ENCODE peak calls at places on chromosomes 12 and 14, in five cellular contexts. L is gastrocnemius medialis, P is AG10803, S is body of pancreas, Y is OCI-LY7. N is an unnamed sample.

GRCh38 chr14:94601961-94602391 is 10.2 kb upstream of the SERPINA3 start:
- DNase-seq in P (peak), L (peak), Y (no peak), S (no peak), N (peak)

GRCh38 chr14:100864960-100865681 is 38.4 kb downstream of the RTL1 start:
- DNase-seq in P (peak), L (no peak), Y (no peak), S (no peak), N (no peak)

GRCh38 chr12:109766251-109766778 is 52.7 kb downstream of the FAM222A start:
- DNase-seq in S (no peak), L (no peak), Y (no peak), P (no peak), N (peak)

GRCh38 chr14:65357091-65357490 is 55.4 kb upstream of the FUT8 start:
- DNase-seq in L (no peak), S (no peak), P (peak), Y (peak), N (no peak)

GRCh38 chr14:71682337-71682736 is 249.9 kb upstream of the RGS6 start:
- DNase-seq in P (peak), S (no peak), L (no peak), Y (no peak), N (no peak)

GRCh38 chr14:64218344-64219240 is 75.6 kb downstream of the ESR2 start:
- DNase-seq in L (peak), P (no peak), S (peak), Y (no peak), N (peak)

GRCh38 chr14:59292028-59292427 is 103.6 kb downstream of the DAAM1 start:
- DNase-seq in Y (no peak), P (no peak), S (no peak), L (no peak), N (no peak)

GRCh38 chr12:75848533-75848932 is 183.0 kb downstream of the PHLDA1 start:
- DNase-seq in P (no peak), S (no peak), Y (no peak), L (no peak), N (no peak)

GRCh38 chr12:47829584-47829983 is 9.9 kb upstream of the HDAC7 start:
- DNase-seq in P (no peak), S (no peak), L (no peak), Y (no peak), N (no peak)

GRCh38 chr14:58639842-58640484 is 2.2 kb downstream of the DACT1 start:
- DNase-seq in P (peak), Y (peak), L (no peak), S (no peak), N (no peak)

GRCh38 chr12:43396671-43397070 is 155.3 kb downstream of the ADAMTS20 start:
- DNase-seq in Y (no peak), P (no peak), L (no peak), S (no peak), N (no peak)

GRCh38 chr14:90546767-90547166 is 149.9 kb downstream of the CALM1 start:
- DNase-seq in L (no peak), S (no peak), P (no peak), Y (no peak), N (no peak)

GRCh38 chr14:77607741-77608302 is 8.6 kb downstream of the SPTLC2 start:
- DNase-seq in P (no peak), Y (no peak), L (no peak), S (no peak), N (no peak)

GRCh38 chr12:28177461-28177860 is 12.8 kb upstream of the CCDC91 start:
- DNase-seq in P (no peak), S (no peak), L (no peak), Y (no peak), N (no peak)

GRCh38 chr14:51978566-51979398 is 10.6 kb upstream of the RTRAF start:
- DNase-seq in Y (peak), P (peak), S (peak), L (peak), N (peak)

GRCh38 chr14:59897757-59898383 is 22.1 kb upstream of the LRRC9 start:
- DNase-seq in L (no peak), S (peak), P (no peak), Y (peak), N (peak)

GRCh38 chr12:92437452-92437851 is 265.3 kb upstream of the PLEKHG7 start:
- DNase-seq in P (no peak), L (no peak), Y (no peak), S (no peak), N (no peak)

DNA sequence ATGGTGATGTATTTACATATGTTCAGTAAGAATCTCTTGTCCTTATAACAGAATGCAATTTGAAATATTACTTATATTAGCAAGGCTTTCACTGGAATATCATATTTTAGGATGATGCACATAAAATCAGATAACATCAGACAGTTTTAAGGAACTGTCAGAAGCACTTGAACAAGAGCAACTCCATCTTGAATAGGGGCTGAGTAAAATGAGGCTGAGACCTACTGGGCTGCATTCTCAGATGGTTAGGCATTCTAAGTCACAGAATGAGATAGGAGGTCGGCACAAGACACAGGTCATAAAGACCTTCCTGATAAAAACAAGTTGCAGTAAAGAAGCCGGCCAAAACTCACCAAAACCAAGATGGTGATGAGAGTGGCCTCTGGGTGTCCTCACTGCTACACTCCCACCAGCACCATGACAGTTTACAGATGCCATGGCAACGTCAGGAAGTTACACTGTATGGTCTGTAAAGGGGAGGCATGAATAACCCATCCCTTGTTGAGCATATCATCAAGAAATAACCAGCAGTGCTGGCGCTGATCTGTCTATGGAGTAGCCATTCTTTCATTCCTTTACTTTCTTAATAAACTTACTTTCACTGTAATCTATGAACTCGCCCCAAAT is 27.6 kb upstream of the ETV6 start:
- DNase-seq in L (no peak), Y (peak), P (no peak), S (no peak), N (no peak)
- TF ChIP-seq CTCF in L (peak), Y (peak), P (peak), S (no peak), N (no peak)

GRCh38 chr12:89970646-89971192 is 262.1 kb upstream of the ATP2B1 start:
- DNase-seq in P (no peak), S (no peak), L (no peak), Y (no peak), N (no peak)
- TF ChIP-seq CTCF in P (no peak), S (no peak), L (no peak), Y (no peak), N (no peak)

GRCh38 chr12:104957388-104958008 is 592 bp downstream of the SLC41A2 start:
- DNase-seq in S (no peak), Y (no peak), P (no peak), L (no peak), N (peak)

GRCh38 chr12:104958946-104959841 is 1.1 kb upstream of the SLC41A2 start:
- DNase-seq in L (no peak), S (peak), P (peak), Y (peak), N (no peak)

GRCh38 chr12:104956870-104957301 is 1.2 kb downstream of the SLC41A2 start:
- DNase-seq in L (no peak), S (no peak), P (no peak), Y (no peak), N (no peak)

GRCh38 chr12:104960464-104960863 is 2.4 kb upstream of the SLC41A2 start:
- DNase-seq in P (no peak), S (no peak), Y (no peak), L (no peak), N (no peak)

GRCh38 chr12:104958009-104958945 is at the start of gene SLC41A2:
- DNase-seq in Y (peak), S (peak), P (peak), L (peak), N (peak)
- TF ChIP-seq CTCF in Y (peak), S (peak), P (no peak), L (peak), N (no peak)

GRCh38 chr14:82710257-82710841 is 1176.7 kb upstream of the SEL1L start:
- DNase-seq in S (peak), L (no peak), P (peak), Y (peak), N (peak)
- TF ChIP-seq CTCF in S (peak), L (peak), P (peak), Y (peak), N (peak)

DNA sequence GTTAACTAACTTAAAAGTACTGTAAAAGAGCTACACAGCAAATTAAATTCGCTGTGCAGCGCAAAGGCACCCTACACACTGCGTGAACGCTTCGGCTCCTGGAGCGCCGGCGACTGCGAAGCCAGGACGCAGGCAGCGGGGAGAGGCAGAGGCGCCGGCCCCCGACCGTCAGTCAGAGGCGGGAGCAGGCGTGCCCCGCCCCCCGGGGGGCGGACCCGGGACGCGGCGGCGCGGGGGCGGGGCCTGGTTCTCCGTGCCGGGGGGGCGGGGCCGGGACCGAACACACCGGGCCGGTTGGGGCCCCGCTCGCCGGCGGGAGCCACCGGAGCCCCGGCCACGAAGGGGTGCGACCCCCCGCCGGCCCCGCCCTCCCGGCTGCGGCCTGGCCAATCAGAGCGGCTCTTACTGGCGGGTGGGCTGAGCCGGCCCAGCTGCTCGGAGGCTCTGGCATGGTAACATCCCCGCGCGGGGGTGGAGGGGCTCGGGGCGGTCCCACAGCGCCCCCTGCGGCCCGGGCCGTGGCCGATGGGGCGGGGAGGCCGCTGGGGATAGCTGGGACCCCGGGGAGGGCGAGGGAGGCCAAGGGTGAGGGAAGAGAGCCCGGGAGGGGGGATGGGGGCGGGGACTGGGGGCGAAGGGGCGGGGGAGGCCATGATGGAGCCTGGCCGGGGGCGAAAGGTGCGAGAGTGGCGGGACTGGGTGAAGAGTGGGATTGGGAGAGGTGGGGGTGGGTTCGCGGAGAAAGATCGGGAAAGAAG is at the start of gene PRPF40B:
- DNase-seq in S (peak), P (peak), Y (peak), L (peak), N (peak)
- TF ChIP-seq CTCF in S (peak), P (no peak), Y (peak), L (peak), N (peak)

GRCh38 chr12:54232790-54233189 is 44.0 kb upstream of the SMUG1 start:
- DNase-seq in L (no peak), S (no peak), P (peak), Y (no peak), N (no peak)
- TF ChIP-seq CTCF in L (no peak), S (no peak), P (peak), Y (no peak), N (no peak)

GRCh38 chr12:126347421-126347820 is 1282.2 kb downstream of the AACS start:
- DNase-seq in S (no peak), Y (no peak), P (no peak), L (no peak), N (no peak)
- TF ChIP-seq CTCF in S (no peak), Y (peak), P (no peak), L (no peak), N (no peak)

GRCh38 chr14:96181188-96181762 is 23.4 kb upstream of the BDKRB2 start:
- DNase-seq in Y (no peak), P (no peak), L (no peak), S (no peak), N (no peak)

GRCh38 chr14:96177766-96178377 is 26.8 kb upstream of the BDKRB2 start:
- DNase-seq in S (no peak), Y (no peak), L (no peak), P (peak), N (no peak)

GRCh38 chr14:96180004-96180403 is 24.6 kb upstream of the BDKRB2 start:
- DNase-seq in S (no peak), P (no peak), L (no peak), Y (no peak), N (no peak)

GRCh38 chr14:96176811-96177211 is 27.8 kb upstream of the BDKRB2 start:
- DNase-seq in S (no peak), L (peak), P (peak), Y (no peak), N (no peak)

DNA sequence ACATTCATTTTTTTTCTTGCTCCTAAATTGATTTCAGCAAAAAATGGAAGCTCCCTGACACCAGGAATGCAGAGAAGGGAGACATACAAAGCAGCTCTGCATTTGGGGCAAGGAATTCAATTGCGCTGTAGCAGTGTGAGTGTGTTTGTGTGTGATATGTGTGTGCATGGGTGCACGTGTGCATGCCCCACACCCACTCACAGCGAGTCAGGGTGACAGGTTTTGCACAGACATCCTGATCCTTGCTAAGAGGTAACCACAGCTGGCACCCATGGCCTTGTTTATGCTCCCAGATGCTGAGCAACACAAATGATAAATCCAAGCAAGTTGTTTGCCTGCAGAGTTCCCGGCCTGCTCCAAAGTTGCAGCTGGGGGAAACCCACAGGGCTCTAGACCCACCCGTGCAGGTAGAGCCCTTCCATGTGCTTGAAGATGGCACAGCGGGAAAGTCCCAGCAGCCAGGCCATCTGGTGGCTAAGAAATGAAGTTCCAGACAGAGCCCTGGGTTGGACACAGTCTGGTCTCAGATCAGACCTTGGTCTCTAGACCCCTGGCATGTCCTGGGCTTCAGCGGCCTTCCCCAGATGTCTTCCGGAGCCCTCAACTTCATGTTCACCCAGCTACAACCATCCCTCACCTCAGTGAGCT is 25.8 kb upstream of the BDKRB2 start:
- DNase-seq in S (no peak), L (no peak), P (peak), Y (no peak), N (no peak)
- TF ChIP-seq CTCF in S (no peak), L (no peak), P (no peak), Y (no peak), N (no peak)

N was measured in stomach.